ENCODE peak calls at places on chromosomes 2 and 18, in five cellular contexts. Y, C, S, Z and I are unnamed samples.

GRCh38 chr18:58348517-58348916 is 280.4 kb downstream of the ALPK2 start:
- DNase-seq in Y (no peak), C (no peak), S (no peak), Z (no peak), I (no peak)

GRCh38 chr18:75544496-75544895 is 117.0 kb upstream of the SMIM21 start:
- DNase-seq in Y (no peak), C (peak; percentile 56), S (no peak), Z (no peak), I (no peak)

GRCh38 chr18:21112140-21112473 is 494 bp upstream of the ROCK1 start:
- DNase-seq in Y (no peak), C (no peak), S (no peak), Z (no peak), I (no peak)

GRCh38 chr2:128214251-128214650 is 104.4 kb downstream of the HS6ST1 start:
- DNase-seq in Y (no peak), C (no peak), S (no peak), Z (no peak), I (no peak)

GRCh38 chr2:99403524-99403923 is 66.3 kb downstream of the EIF5B start:
- DNase-seq in Y (no peak), C (no peak), S (no peak), Z (no peak), I (no peak)

GRCh38 chr2:7083580-7084509 is 166.6 kb downstream of the RNF144A start:
- DNase-seq in Y (no peak), C (peak; percentile 60), S (no peak), Z (no peak), I (no peak)

GRCh38 chr2:195238366-195238765 is 418.7 kb upstream of the SLC39A10 start:
- DNase-seq in Y (no peak), C (no peak), S (no peak), Z (no peak), I (no peak)

GRCh38 chr2:109447251-109447661 is 166.5 kb downstream of the SEPTIN10 start:
- DNase-seq in Y (no peak), C (peak; percentile 23), S (peak; percentile 70), Z (no peak), I (no peak)

GRCh38 chr2:44550571-44550970 is 188.8 kb downstream of the CAMKMT start:
- DNase-seq in Y (no peak), C (peak; percentile 48), S (no peak), Z (no peak), I (no peak)

GRCh38 chr2:136206613-136207012 is 88.7 kb upstream of the CXCR4 start:
- DNase-seq in Y (no peak), C (no peak), S (no peak), Z (no peak), I (peak; percentile 79)

GRCh38 chr2:1140389-1141003 is 189.8 kb downstream of the SNTG2 start:
- DNase-seq in Y (no peak), C (peak; percentile 51), S (no peak), Z (no peak), I (no peak)

GRCh38 chr2:138244400-138245001 is 257.1 kb upstream of the SPOPL start:
- DNase-seq in Y (no peak), C (peak; percentile 28), S (no peak), Z (no peak), I (no peak)

GRCh38 chr18:55096261-55097026 is 137.2 kb upstream of the CCDC68 start:
- DNase-seq in Y (no peak), C (peak; percentile 72), S (peak; percentile 67), Z (peak; percentile 35), I (no peak)

GRCh38 chr18:73691118-73691517 is 456.5 kb downstream of the FBXO15 start:
- DNase-seq in Y (no peak), C (peak; percentile 63), S (peak; percentile 22), Z (no peak), I (no peak)

GRCh38 chr18:61402761-61403160 is 69.5 kb downstream of the CDH20 start:
- DNase-seq in Y (no peak), C (no peak), S (peak; percentile 37), Z (no peak), I (no peak)

GRCh38 chr2:230492107-230492506 is 76.1 kb downstream of the SP100 start:
- DNase-seq in Y (no peak), C (no peak), S (no peak), Z (no peak), I (no peak)

GRCh38 chr2:70525032-70525431 is 28.6 kb downstream of the TGFA start:
- DNase-seq in Y (no peak), C (peak; percentile 45), S (no peak), Z (no peak), I (no peak)